ENCODE peak calls at places on chromosome 18, in eight cellular contexts. X is Caki2, L is fibroblast of lung, I is Right ventricle myocardium superior, F is ACHN, N is cardiac muscle cell, T is brain pericyte, K is EL. C is an unnamed sample.

GRCh38 chr18:26745288-26745975 is 120.1 kb downstream of the AQP4 start:
- DNase-seq in F (no peak), N (no peak), L (no peak), K (no peak), X (peak), I (no peak), T (no peak), C (no peak)

GRCh38 chr18:49880656-49881055 is 67.3 kb upstream of the ACAA2 start:
- DNase-seq in T (no peak), X (no peak), K (no peak), L (peak), F (no peak), N (no peak), I (no peak), C (no peak)

GRCh38 chr18:76977108-76977621 is 154.8 kb downstream of the ZNF236 start:
- DNase-seq in K (no peak), T (no peak), X (no peak), I (no peak), N (no peak), L (no peak), F (no peak), C (no peak)

GRCh38 chr18:70280007-70280925 is 8.6 kb upstream of the SOCS6 start:
- DNase-seq in L (peak), I (no peak), X (no peak), F (peak), K (peak), T (no peak), N (no peak), C (no peak)

GRCh38 chr18:27378396-27379094 is 193.4 kb upstream of the CHST9 start:
- DNase-seq in N (no peak), F (peak), K (no peak), I (no peak), X (peak), T (no peak), L (peak), C (peak)

GRCh38 chr18:78950386-78950785 is 29.2 kb upstream of the SALL3 start:
- DNase-seq in L (no peak), K (no peak), T (no peak), F (no peak), N (no peak), X (no peak), I (no peak), C (no peak)

GRCh38 chr18:2515408-2515807 is 55.9 kb downstream of the METTL4 start:
- DNase-seq in K (peak), X (peak), T (peak), L (peak), N (no peak), I (no peak), F (peak), C (no peak)

GRCh38 chr18:21672868-21673267 is 31.7 kb downstream of the ABHD3 start:
- DNase-seq in K (peak), T (no peak), N (no peak), F (peak), X (peak), L (peak), I (peak), C (no peak)

GRCh38 chr18:35497006-35497333 is 790 bp downstream of the INO80C start:
- DNase-seq in L (peak), X (no peak), T (no peak), I (no peak), K (no peak), N (peak), F (no peak), C (no peak)

GRCh38 chr18:42041793-42042192 is 86.8 kb downstream of the PIK3C3 start:
- DNase-seq in L (no peak), F (no peak), N (no peak), T (no peak), I (no peak), K (no peak), X (no peak), C (no peak)

GRCh38 chr18:61669320-61669719 is 223.5 kb downstream of the RNF152 start:
- DNase-seq in N (no peak), T (no peak), K (peak), X (no peak), I (no peak), L (peak), F (no peak), C (no peak)

GRCh38 chr18:76460482-76460881 is 34.6 kb downstream of the ZNF516 start:
- DNase-seq in N (no peak), X (no peak), I (no peak), F (no peak), T (no peak), L (peak), K (no peak), C (no peak)

C was measured in stimulated activated CD4-positive, alpha-beta T cell treated with anti-CD3 and anti-CD28 coated beads, Interleukin-1b, Interleukin-23, amount 100 ng/mL, for 48 hours.